ENCODE peak calls at places on chromosomes 16 and 17, in eight cellular contexts. One of them, this sample, is unnamed.
A peak's percentile ranks its signal among the peaks of the same experiment; 100 is the strongest.

GRCh38 chr17:15966879-15967248 is 21.9 kb downstream of the ADORA2B start:
- DNase-seq in hypothalamus: no peak
- DNase-seq in lower lobe of right lung: peak; percentile 79
- DNase-seq in cardiac muscle cell: peak; percentile 10
- DNase-seq in activated CD8-positive, alpha-beta memory T cell treated with anti-CD3 and anti-CD28 coated beads, Interleukin-2, amount 50 U/mL, for 4 hours: no peak
- DNase-seq in MM.1S: no peak
- DNase-seq in H7: peak; percentile 57
- DNase-seq in prostate gland: no peak
- DNase-seq in this sample: no peak

GRCh38 chr16:67562526-67562917 is at the start of gene CTCF:
- DNase-seq in hypothalamus: peak; percentile 69
- DNase-seq in lower lobe of right lung: peak; percentile 90
- DNase-seq in cardiac muscle cell: peak; percentile 92
- DNase-seq in activated CD8-positive, alpha-beta memory T cell treated with anti-CD3 and anti-CD28 coated beads, Interleukin-2, amount 50 U/mL, for 4 hours: peak; percentile 82
- DNase-seq in MM.1S: peak; percentile 85
- DNase-seq in H7: peak; percentile 96
- DNase-seq in prostate gland: peak; percentile 87
- DNase-seq in this sample: peak; percentile 82

GRCh38 chr17:42227849-42228696 is 33.8 kb upstream of the GHDC start:
- DNase-seq in hypothalamus: no peak
- DNase-seq in lower lobe of right lung: no peak
- DNase-seq in cardiac muscle cell: no peak
- DNase-seq in activated CD8-positive, alpha-beta memory T cell treated with anti-CD3 and anti-CD28 coated beads, Interleukin-2, amount 50 U/mL, for 4 hours: no peak
- DNase-seq in MM.1S: no peak
- DNase-seq in H7: no peak
- DNase-seq in prostate gland: no peak
- DNase-seq in this sample: no peak

GRCh38 chr16:30369091-30369937 is 980 bp downstream of the TBC1D10B start:
- DNase-seq in hypothalamus: no peak
- DNase-seq in lower lobe of right lung: no peak
- DNase-seq in cardiac muscle cell: peak; percentile 47
- DNase-seq in activated CD8-positive, alpha-beta memory T cell treated with anti-CD3 and anti-CD28 coated beads, Interleukin-2, amount 50 U/mL, for 4 hours: no peak
- DNase-seq in MM.1S: peak; percentile 26
- DNase-seq in H7: no peak
- DNase-seq in prostate gland: no peak
- DNase-seq in this sample: no peak

GRCh38 chr17:17943281-17943984 is 28.8 kb downstream of the TOM1L2 start:
- DNase-seq in hypothalamus: no peak
- DNase-seq in lower lobe of right lung: no peak
- DNase-seq in cardiac muscle cell: no peak
- DNase-seq in activated CD8-positive, alpha-beta memory T cell treated with anti-CD3 and anti-CD28 coated beads, Interleukin-2, amount 50 U/mL, for 4 hours: no peak
- DNase-seq in MM.1S: no peak
- DNase-seq in H7: no peak
- DNase-seq in prostate gland: no peak
- DNase-seq in this sample: no peak

GRCh38 chr16:35564148-35564547 is 2104.7 kb downstream of the TP53TG3F start:
- DNase-seq in hypothalamus: no peak
- DNase-seq in lower lobe of right lung: no peak
- DNase-seq in cardiac muscle cell: no peak
- DNase-seq in activated CD8-positive, alpha-beta memory T cell treated with anti-CD3 and anti-CD28 coated beads, Interleukin-2, amount 50 U/mL, for 4 hours: no peak
- DNase-seq in MM.1S: no peak
- DNase-seq in H7: no peak
- DNase-seq in prostate gland: no peak
- DNase-seq in this sample: no peak

GRCh38 chr17:55587608-55588139 is 76.4 kb upstream of the SMIM36 start:
- DNase-seq in hypothalamus: no peak
- DNase-seq in lower lobe of right lung: no peak
- DNase-seq in cardiac muscle cell: no peak
- DNase-seq in activated CD8-positive, alpha-beta memory T cell treated with anti-CD3 and anti-CD28 coated beads, Interleukin-2, amount 50 U/mL, for 4 hours: no peak
- DNase-seq in MM.1S: no peak
- DNase-seq in H7: no peak
- DNase-seq in prostate gland: no peak
- DNase-seq in this sample: no peak

GRCh38 chr17:39236981-39237441 is 11.3 kb upstream of the STAC2 start:
- DNase-seq in hypothalamus: no peak
- DNase-seq in lower lobe of right lung: no peak
- DNase-seq in cardiac muscle cell: no peak
- DNase-seq in activated CD8-positive, alpha-beta memory T cell treated with anti-CD3 and anti-CD28 coated beads, Interleukin-2, amount 50 U/mL, for 4 hours: no peak
- DNase-seq in MM.1S: no peak
- DNase-seq in H7: no peak
- DNase-seq in prostate gland: no peak
- DNase-seq in this sample: no peak

GRCh38 chr17:80942360-80943345 is 49.0 kb upstream of the CHMP6 start:
- DNase-seq in hypothalamus: peak; percentile 26
- DNase-seq in lower lobe of right lung: peak; percentile 79
- DNase-seq in cardiac muscle cell: no peak
- DNase-seq in activated CD8-positive, alpha-beta memory T cell treated with anti-CD3 and anti-CD28 coated beads, Interleukin-2, amount 50 U/mL, for 4 hours: no peak
- DNase-seq in MM.1S: no peak
- DNase-seq in H7: no peak
- DNase-seq in prostate gland: peak; percentile 68
- DNase-seq in this sample: peak; percentile 84

This sample was measured in midbrain.